ENCODE peak calls at places on chromosomes 16 and 17, in four cellular contexts. Z is HepG2, U is WERI-Rb-1, Y is ascending aorta. G is an unnamed sample.

GRCh38 chr16:50612849-50613198 is 64.6 kb downstream of the NKD1 start:
- DNase-seq in Y (no peak), Z (no peak), U (no peak), G (no peak)

GRCh38 chr16:63530974-63531373 is 1494.7 kb upstream of the CDH8 start:
- DNase-seq in Y (no peak), U (no peak), Z (no peak), G (no peak)

GRCh38 chr16:49484454-49484853 is 110.8 kb downstream of the C16orf78 start:
- DNase-seq in Y (peak; percentile 16), Z (no peak), U (no peak), G (no peak)

GRCh38 chr17:58200024-58200633 is 7.6 kb downstream of the EPX start:
- DNase-seq in Z (peak; percentile 52), Y (no peak), U (peak; percentile 84), G (peak; percentile 65)

GRCh38 chr17:2108170-2108569 is 53.3 kb downstream of the HIC1 start:
- DNase-seq in U (no peak), Z (no peak), Y (no peak), G (no peak)

GRCh38 chr16:2953706-2954105 is 10.4 kb upstream of the KREMEN2 start:
- DNase-seq in Y (no peak), U (no peak), Z (no peak), G (no peak)

GRCh38 chr16:58041628-58041955 is 16.0 kb downstream of the MMP15 start:
- DNase-seq in U (no peak), Y (no peak), Z (no peak), G (peak; percentile 12)

GRCh38 chr17:56351675-56352074 is 198.4 kb downstream of the ANKFN1 start:
- DNase-seq in Z (no peak), U (no peak), Y (no peak), G (no peak)

GRCh38 chr17:80891096-80892018 is 100.3 kb upstream of the CHMP6 start:
- DNase-seq in Y (peak; percentile 36), U (no peak), Z (no peak), G (peak; percentile 93)

GRCh38 chr17:46056800-46057304 is 57.8 kb downstream of the STH start:
- DNase-seq in U (no peak), Y (no peak), Z (no peak), G (peak; percentile 48)

GRCh38 chr17:50021681-50022370 is 26.8 kb upstream of the DLX3 start:
- DNase-seq in U (no peak), Z (no peak), Y (no peak), G (no peak)

GRCh38 chr17:32019228-32019627 is 12.0 kb downstream of the LRRC37B start:
- DNase-seq in U (no peak), Z (no peak), Y (no peak), G (no peak)

GRCh38 chr16:10965440-10966039 is 21.2 kb downstream of the CLEC16A start:
- DNase-seq in Z (no peak), Y (no peak), U (no peak), G (no peak)

GRCh38 chr17:51231999-51232398 is 27.9 kb downstream of the MBTD1 start:
- DNase-seq in U (no peak), Z (no peak), Y (no peak), G (no peak)

GRCh38 chr17:10034719-10035475 is 129.8 kb upstream of the RCVRN start:
- DNase-seq in Z (no peak), U (no peak), Y (no peak), G (no peak)

GRCh38 chr16:55057866-55058265 is 127.2 kb downstream of the IRX5 start:
- DNase-seq in Y (no peak), Z (no peak), U (no peak), G (no peak)

GRCh38 chr16:11314309-11314894 is 30.9 kb upstream of the RMI2 start:
- DNase-seq in Y (no peak), Z (no peak), U (no peak), G (no peak)

GRCh38 chr16:1997591-1998359 is 8.0 kb downstream of the SYNGR3 start:
- DNase-seq in U (no peak), Y (no peak), Z (no peak), G (no peak)

GRCh38 chr16:20673882-20674683 is 23.4 kb downstream of the ACSM1 start:
- DNase-seq in U (no peak), Z (peak; percentile 80), Y (no peak), G (peak; percentile 75)

GRCh38 chr16:59905628-59906027 is 1171.5 kb upstream of the GOT2 start:
- DNase-seq in Z (no peak), Y (no peak), U (no peak), G (no peak)

GRCh38 chr17:17408236-17408794 is 68.5 kb upstream of the MED9 start:
- DNase-seq in Y (no peak), Z (peak; percentile 70), U (no peak), G (peak; percentile 65)

GRCh38 chr16:80583466-80583865 is 42.7 kb downstream of the DYNLRB2 start:
- DNase-seq in Z (no peak), Y (no peak), U (no peak), G (no peak)

GRCh38 chr16:1950047-1950446 is 4.4 kb downstream of the RPL3L start:
- DNase-seq in Y (no peak), U (no peak), Z (no peak), G (no peak)

GRCh38 chr17:82246365-82247174 is 17.7 kb downstream of the SLC16A3 start:
- DNase-seq in U (no peak), Y (no peak), Z (no peak), G (peak; percentile 80)

GRCh38 chr16:81803332-81803731 is 24.2 kb downstream of the PLCG2 start:
- DNase-seq in Z (no peak), Y (no peak), U (no peak), G (no peak)

GRCh38 chr16:81807767-81808166 is 28.7 kb downstream of the PLCG2 start:
- DNase-seq in Z (no peak), U (no peak), Y (no peak), G (no peak)

GRCh38 chr16:81806696-81807095 is 27.6 kb downstream of the PLCG2 start:
- DNase-seq in U (no peak), Y (no peak), Z (no peak), G (no peak)

GRCh38 chr16:81808933-81809480 is 29.9 kb downstream of the PLCG2 start:
- DNase-seq in Y (no peak), Z (peak; percentile 44), U (no peak), G (no peak)

GRCh38 chr16:81804134-81804610 is 25.1 kb downstream of the PLCG2 start:
- DNase-seq in Y (no peak), Z (no peak), U (no peak), G (no peak)
- H3K27ac ChIP-seq in Y (no peak overlapping the region), Z (no peak overlapping the region), U (no peak overlapping the region), G (no peak overlapping the region)

GRCh38 chr16:56518435-56518834 is 1.4 kb downstream of the BBS2 start:
- DNase-seq in Z (no peak), Y (no peak), U (no peak), G (no peak)

GRCh38 chr16:56515665-56516064 is 4.2 kb downstream of the BBS2 start:
- DNase-seq in Z (no peak), U (no peak), Y (no peak), G (no peak)

GRCh38 chr16:56519459-56520250 is at the start of gene BBS2:
- DNase-seq in Z (peak; percentile 87), Y (peak; percentile 49), U (peak; percentile 91), G (peak; percentile 75)

GRCh38 chr16:56517206-56517605 is 2.6 kb downstream of the BBS2 start:
- DNase-seq in U (peak; percentile 68), Z (no peak), Y (no peak), G (no peak)

DNA sequence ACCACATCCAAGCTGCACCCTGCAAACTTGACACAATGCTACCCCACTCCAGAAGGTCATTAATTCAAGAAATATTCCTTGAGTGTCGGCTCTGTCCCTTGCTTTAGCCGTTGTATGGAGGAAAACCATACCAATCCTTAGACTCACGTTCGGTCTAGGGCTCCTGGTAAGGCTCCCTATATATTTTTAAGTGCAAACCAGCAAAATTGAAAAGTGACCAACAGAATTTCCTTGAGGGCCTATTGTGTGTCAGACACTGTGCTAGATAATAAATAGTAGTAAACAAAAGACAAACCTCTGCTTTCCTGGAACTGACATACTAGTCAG is 390 bp upstream of the BBS2 start:
- DNase-seq in Y (no peak), Z (no peak), U (no peak), G (no peak)
- H3K27ac ChIP-seq in Y (peak overlapping the region; percentile 82), Z (peak overlapping the region; percentile 42), U (peak overlapping the region; percentile 79), G (no peak overlapping the region)

GRCh38 chr16:31022574-31023251 is 10.6 kb upstream of the STX4 start:
- DNase-seq in Z (peak; percentile 30), U (no peak), Y (no peak), G (no peak)
- H3K27ac ChIP-seq in Z (peak overlapping the region; percentile 19), U (no peak overlapping the region), Y (no peak overlapping the region), G (no peak overlapping the region)

GRCh38 chr16:23967775-23968571 is 132.2 kb downstream of the PRKCB start:
- DNase-seq in Y (no peak), Z (peak; percentile 56), U (no peak), G (no peak)
- H3K27ac ChIP-seq in Y (no peak overlapping the region), Z (no peak overlapping the region), U (no peak overlapping the region), G (no peak overlapping the region)

DNA sequence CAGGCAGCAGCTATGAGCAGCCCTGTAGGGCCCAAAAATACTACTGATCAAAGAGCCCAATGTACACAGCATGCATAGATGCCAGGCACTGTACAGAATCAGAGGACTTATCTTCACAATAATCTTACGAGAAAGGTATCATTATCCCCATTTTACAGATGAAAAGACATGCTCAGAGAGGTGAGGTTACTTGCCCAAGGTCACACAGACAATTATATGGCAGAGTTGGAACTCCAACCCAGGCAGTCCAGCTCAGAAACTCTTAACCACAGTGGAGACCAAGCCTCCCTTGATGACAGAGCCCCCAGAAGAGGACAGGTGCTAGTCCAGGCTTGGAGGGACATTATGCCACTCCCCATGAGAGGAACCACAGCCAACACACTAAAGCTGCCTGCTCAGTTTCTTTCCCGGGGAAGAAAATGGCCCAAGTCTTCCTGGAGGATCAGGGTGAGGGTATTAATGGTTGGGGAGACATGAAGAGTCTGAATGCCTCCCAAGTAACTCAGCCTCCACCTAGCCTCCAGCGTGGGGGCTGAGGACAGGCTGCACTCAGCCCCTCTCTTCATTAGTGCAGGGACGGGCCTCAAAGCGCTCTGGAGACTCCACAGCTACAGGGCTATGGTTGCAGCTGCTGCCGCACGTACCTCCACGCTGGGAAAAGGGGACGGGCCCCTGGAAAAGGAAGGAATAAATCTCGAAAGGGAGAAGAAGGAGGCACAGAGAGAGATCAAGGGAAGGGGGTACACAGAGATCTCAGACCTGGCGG is 820 bp downstream of the UNC119 start:
- DNase-seq in Y (no peak), Z (no peak), U (no peak), G (no peak)
- H3K27ac ChIP-seq in Y (peak overlapping the region; percentile 73), Z (no peak overlapping the region), U (peak overlapping the region; percentile 90), G (no peak overlapping the region)

GRCh38 chr17:74818306-74818705 is 41.4 kb downstream of the GRIN2C start:
- DNase-seq in Y (no peak), U (peak; percentile 59), Z (no peak), G (no peak)

GRCh38 chr17:74821655-74822328 is 37.9 kb downstream of the GRIN2C start:
- DNase-seq in Z (no peak), U (no peak), Y (no peak), G (no peak)

GRCh38 chr17:74822329-74823175 is 37.1 kb downstream of the GRIN2C start:
- DNase-seq in Y (no peak), U (no peak), Z (no peak), G (no peak)

GRCh38 chr17:74816883-74817620 is 40.9 kb upstream of the NAT9 start:
- DNase-seq in Y (no peak), U (no peak), Z (no peak), G (no peak)

GRCh38 chr17:74820037-74820436 is 39.6 kb downstream of the GRIN2C start:
- DNase-seq in Z (no peak), U (no peak), Y (no peak), G (no peak)
- H3K27ac ChIP-seq in Z (no peak overlapping the region), U (no peak overlapping the region), Y (no peak overlapping the region), G (no peak overlapping the region)

GRCh38 chr17:41397003-41397665 is at the start of gene KRT31:
- DNase-seq in Y (no peak), U (no peak), Z (no peak), G (no peak)
- H3K27ac ChIP-seq in Y (no peak within 1 kb of the TSS), U (no peak within 1 kb of the TSS), Z (no peak within 1 kb of the TSS), G (no peak within 1 kb of the TSS)

G was measured in PC-9.